ENCODE peak calls at places on chromosomes 16 and 17, in four cellular contexts. Q is CD8-positive, alpha-beta T cell; X is HL-60; S is OCI-LY7. I is an unnamed sample.

GRCh38 chr17:81388612-81389367 is 6.5 kb upstream of the BAHCC1 start:
- DNase-seq in Q (no peak), X (no peak), S (no peak), I (no peak)

GRCh38 chr16:70720431-70721201 is 34.8 kb upstream of the MTSS2 start:
- DNase-seq in Q (no peak), X (no peak), S (no peak), I (no peak)

GRCh38 chr17:72121164-72122001 is 563 bp downstream of the SOX9 start:
- DNase-seq in Q (no peak), X (no peak), S (no peak), I (peak)

GRCh38 chr16:11632455-11632921 is 35.8 kb upstream of the SNN start:
- DNase-seq in Q (no peak), X (peak), S (no peak), I (no peak)

GRCh38 chr16:3495166-3495565 is at the start of gene C16orf90:
- DNase-seq in Q (no peak), X (no peak), S (no peak), I (no peak)

GRCh38 chr17:39231091-39231561 is 5.4 kb upstream of the STAC2 start:
- DNase-seq in Q (no peak), X (no peak), S (no peak), I (no peak)

GRCh38 chr16:70592106-70592571 is 54.2 kb upstream of the IL34 start:
- DNase-seq in Q (no peak), X (no peak), S (no peak), I (no peak)

GRCh38 chr17:50220811-50221210 is 19.4 kb upstream of the COL1A1 start:
- DNase-seq in Q (no peak), X (no peak), S (no peak), I (no peak)

GRCh38 chr17:57604771-57605733 is 140.0 kb downstream of the CCDC182 start:
- DNase-seq in Q (peak), X (peak), S (peak), I (peak)

GRCh38 chr17:71869833-71870545 is 250.8 kb upstream of the SOX9 start:
- DNase-seq in Q (no peak), X (no peak), S (no peak), I (no peak)

GRCh38 chr17:73261617-73261951 is at the start of gene CPSF4L:
- DNase-seq in Q (no peak), X (peak), S (no peak), I (no peak)

GRCh38 chr16:90044111-90044551 is 24.9 kb upstream of the DBNDD1 start:
- DNase-seq in Q (no peak), X (no peak), S (no peak), I (peak)

GRCh38 chr17:71441098-71441497 is 679.7 kb upstream of the SOX9 start:
- DNase-seq in Q (no peak), X (no peak), S (no peak), I (no peak)

GRCh38 chr16:31528726-31529397 is 1.2 kb downstream of the AHSP start:
- DNase-seq in Q (no peak), X (no peak), S (no peak), I (no peak)

GRCh38 chr17:45409659-45410076 is 23.0 kb downstream of the ARHGAP27 start:
- DNase-seq in Q (no peak), X (no peak), S (peak), I (no peak)

GRCh38 chr17:81684442-81684911 is 666 bp downstream of the HGS start:
- DNase-seq in Q (no peak), X (no peak), S (peak), I (no peak)

GRCh38 chr17:58323420-58324408 is 4.9 kb downstream of the TSPOAP1 start:
- DNase-seq in Q (no peak), X (no peak), S (no peak), I (no peak)

GRCh38 chr17:19897901-19898300 is 30.2 kb upstream of the ULK2 start:
- DNase-seq in Q (no peak), X (no peak), S (no peak), I (no peak)

GRCh38 chr16:85752511-85753420 is 1.9 kb upstream of the C16orf74 start:
- DNase-seq in Q (no peak), X (no peak), S (peak), I (no peak)
- TF ChIP-seq CTCF in Q (no peak), X (no peak), S (peak), I (no peak)

GRCh38 chr16:15043344-15043743 is 12.5 kb downstream of the NTAN1 start:
- DNase-seq in Q (no peak), X (no peak), S (no peak), I (no peak)
- TF ChIP-seq CTCF in Q (no peak), X (no peak), S (no peak), I (no peak)

GRCh38 chr16:87684711-87685404 is 80.9 kb downstream of the KLHDC4 start:
- DNase-seq in Q (no peak), X (no peak), S (no peak), I (no peak)
- TF ChIP-seq CTCF in Q (no peak), X (no peak), S (no peak), I (no peak)

GRCh38 chr17:42079541-42079940 is 18.7 kb downstream of the ZNF385C start:
- DNase-seq in Q (no peak), X (no peak), S (no peak), I (no peak)
- TF ChIP-seq CTCF in Q (no peak), X (no peak), S (no peak), I (no peak)

GRCh38 chr16:6969594-6969993 is 363.1 kb upstream of the RBFOX1 start:
- DNase-seq in Q (no peak), X (no peak), S (no peak), I (no peak)
- TF ChIP-seq CTCF in Q (no peak), X (no peak), S (peak), I (no peak)

GRCh38 chr17:74865504-74866197 is 6.0 kb upstream of the GRIN2C start:
- DNase-seq in Q (no peak), X (no peak), S (peak), I (no peak)
- TF ChIP-seq CTCF in Q (no peak), X (no peak), S (peak), I (peak)

GRCh38 chr17:56325561-56325960 is 172.3 kb downstream of the ANKFN1 start:
- DNase-seq in Q (no peak), X (no peak), S (no peak), I (no peak)
- TF ChIP-seq CTCF in Q (no peak), X (no peak), S (no peak), I (no peak)

DNA sequence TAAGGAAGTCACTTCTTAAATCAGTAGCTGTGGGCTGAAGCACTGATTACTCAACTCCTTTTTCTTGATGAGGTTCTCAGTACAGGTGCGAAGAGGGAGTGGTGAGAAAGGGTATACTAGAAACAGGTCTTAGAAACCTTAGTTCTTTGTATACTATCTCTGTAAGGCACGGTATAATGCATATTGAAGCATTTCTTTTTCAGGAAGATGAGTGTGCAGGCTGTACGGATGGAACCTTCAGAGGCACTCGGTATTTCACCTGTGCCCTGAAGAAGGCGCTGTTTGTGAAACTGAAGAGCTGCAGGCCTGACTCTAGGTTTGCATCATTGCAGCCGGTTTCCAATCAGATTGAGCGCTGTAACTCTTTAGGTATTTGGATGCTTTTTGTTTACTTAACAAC is 39.2 kb downstream of the CYLD start:
- DNase-seq in Q (no peak), X (no peak), S (no peak), I (no peak)
- TF ChIP-seq CTCF in Q (no peak), X (no peak), S (peak), I (no peak)

GRCh38 chr16:681746-682427 is 1.7 kb downstream of the STUB1 start:
- DNase-seq in Q (no peak), X (no peak), S (no peak), I (no peak)

GRCh38 chr16:683396-684066 is 603 bp downstream of the JMJD8 start:
- DNase-seq in Q (no peak), X (no peak), S (no peak), I (no peak)

GRCh38 chr16:684067-684794 is at the start of gene JMJD8:
- DNase-seq in Q (peak), X (peak), S (peak), I (peak)

GRCh38 chr16:680967-681745 is 946 bp downstream of the STUB1 start:
- DNase-seq in Q (no peak), X (peak), S (peak), I (no peak)

DNA sequence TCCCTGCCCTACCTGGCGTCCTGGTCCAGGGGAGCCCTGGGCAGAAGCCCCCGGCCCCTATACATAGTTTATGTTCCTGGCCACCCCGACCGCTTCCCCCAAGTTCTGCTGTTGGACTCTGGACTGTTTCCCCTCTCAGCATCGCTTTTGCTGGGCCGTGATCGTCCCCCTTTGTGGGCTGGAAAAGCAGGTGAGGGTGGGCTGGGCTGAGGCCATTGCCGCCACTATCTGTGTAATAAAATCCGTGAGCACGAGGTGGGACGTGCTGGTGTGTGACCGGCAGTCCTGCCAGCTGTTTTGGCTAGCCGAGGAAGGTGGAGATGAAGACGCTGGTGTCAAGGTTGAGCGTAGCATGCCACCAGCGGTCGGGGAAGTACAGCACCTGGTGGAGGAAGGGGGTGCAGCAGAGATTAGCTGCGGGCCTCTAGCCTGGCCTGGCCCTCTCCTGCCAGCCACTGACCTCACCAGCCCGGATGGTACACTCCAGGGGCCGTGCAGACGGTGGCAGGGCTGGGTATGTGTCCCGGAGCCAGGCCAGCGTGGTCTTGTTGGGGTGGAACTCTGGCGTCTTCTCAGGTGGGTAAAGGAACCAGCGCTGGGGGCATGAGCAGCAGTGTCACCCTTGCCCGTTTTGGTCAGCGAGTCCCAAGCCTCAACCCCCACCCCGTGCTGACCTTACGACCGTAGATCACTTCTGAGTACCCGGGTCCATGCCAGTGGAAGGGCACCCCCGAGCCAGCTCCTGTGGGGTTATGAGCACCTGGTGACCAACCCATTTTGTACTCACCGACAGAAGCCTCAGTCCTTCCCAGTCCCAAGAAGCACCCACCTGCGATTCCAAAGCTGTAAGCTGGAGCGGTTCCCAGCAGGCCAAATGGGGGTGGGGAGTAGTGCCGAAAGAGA is 1.4 kb downstream of the JMJD8 start:
- DNase-seq in Q (no peak), X (no peak), S (no peak), I (no peak)
- TF ChIP-seq CTCF in Q (no peak), X (no peak), S (no peak), I (no peak)